ENCODE peak calls at places on chromosome 10, in six cellular contexts. W, X, B, V, N and J are unnamed samples.

GRCh38 chr10:113297226-113297625 is 255.6 kb upstream of the HABP2 start:
- DNase-seq in W (no peak), X (no peak), B (no peak), V (no peak), N (no peak), J (peak; percentile 64)

GRCh38 chr10:62818426-62819011 is 2.4 kb upstream of the EGR2 start:
- DNase-seq in W (peak; percentile 59), X (no peak), B (no peak), V (no peak), N (peak; percentile 6), J (peak; percentile 78)

GRCh38 chr10:100986623-100986951 is 710 bp downstream of the MRPL43 start:
- DNase-seq in W (no peak), X (no peak), B (no peak), V (no peak), N (no peak), J (no peak)

GRCh38 chr10:132503581-132504421 is 33.8 kb upstream of the INPP5A start:
- DNase-seq in W (no peak), X (no peak), B (no peak), V (no peak), N (no peak), J (no peak)

GRCh38 chr10:108049668-108050067 is 885.2 kb upstream of the SORCS1 start:
- DNase-seq in W (no peak), X (no peak), B (no peak), V (no peak), N (no peak), J (no peak)

GRCh38 chr10:82340166-82340565 is 465.2 kb downstream of the NRG3 start:
- DNase-seq in W (no peak), X (no peak), B (no peak), V (no peak), N (no peak), J (no peak)

GRCh38 chr10:77850620-77851231 is 75.8 kb downstream of the DLG5 start:
- DNase-seq in W (no peak), X (no peak), B (no peak), V (no peak), N (no peak), J (no peak)

GRCh38 chr10:75202321-75203096 is 8.1 kb upstream of the VDAC2 start:
- DNase-seq in W (peak; percentile 32), X (no peak), B (peak; percentile 81), V (no peak), N (no peak), J (peak; percentile 86)

GRCh38 chr10:17074548-17074860 is 55.1 kb downstream of the CUBN start:
- DNase-seq in W (no peak), X (no peak), B (no peak), V (no peak), N (no peak), J (peak; percentile 69)

GRCh38 chr10:102713483-102713813 is 749 bp downstream of the ARL3 start:
- DNase-seq in W (no peak), X (no peak), B (no peak), V (no peak), N (no peak), J (no peak)

GRCh38 chr10:27041196-27041595 is 59.1 kb downstream of the ANKRD26 start:
- DNase-seq in W (no peak), X (no peak), B (no peak), V (no peak), N (peak; percentile 73), J (no peak)

GRCh38 chr10:15540729-15541128 is 169.6 kb upstream of the FAM171A1 start:
- DNase-seq in W (no peak), X (no peak), B (no peak), V (no peak), N (no peak), J (no peak)

GRCh38 chr10:119319161-119319919 is 112.0 kb downstream of the GRK5 start:
- DNase-seq in W (peak; percentile 16), X (no peak), B (no peak), V (no peak), N (no peak), J (peak; percentile 87)

GRCh38 chr10:11533328-11533781 is 78.1 kb downstream of the USP6NL start:
- DNase-seq in W (peak; percentile 24), X (no peak), B (peak; percentile 51), V (peak; percentile 11), N (no peak), J (no peak)

GRCh38 chr10:32130788-32131187 is 74.6 kb upstream of the KIF5B start:
- DNase-seq in W (no peak), X (no peak), B (no peak), V (no peak), N (peak; percentile 33), J (no peak)

GRCh38 chr10:34743804-34744203 is 71.3 kb downstream of the PARD3 start:
- DNase-seq in W (no peak), X (peak; percentile 30), B (peak; percentile 37), V (no peak), N (no peak), J (no peak)

GRCh38 chr10:132942101-132942739 is at the start of gene CFAP46:
- DNase-seq in W (peak; percentile 83), X (no peak), B (peak; percentile 58), V (no peak), N (peak; percentile 39), J (no peak)

GRCh38 chr10:70478191-70479160 is at the start of gene PALD1:
- DNase-seq in W (peak; percentile 72), X (no peak), B (peak; percentile 33), V (peak; percentile 77), N (peak; percentile 46), J (peak; percentile 70)

GRCh38 chr10:63976538-63976937 is 455.3 kb downstream of the REEP3 start:
- DNase-seq in W (peak; percentile 66), X (no peak), B (peak; percentile 6), V (peak; percentile 40), N (peak; percentile 39), J (peak; percentile 74)

GRCh38 chr10:120634629-120635028 is 177.6 kb downstream of the PLPP4 start:
- DNase-seq in W (no peak), X (no peak), B (no peak), V (no peak), N (no peak), J (no peak)

GRCh38 chr10:62992145-62992721 is 140.9 kb upstream of the NRBF2 start:
- DNase-seq in W (no peak), X (no peak), B (peak; percentile 92), V (no peak), N (no peak), J (peak; percentile 100)

GRCh38 chr10:113221756-113222168 is 271.7 kb downstream of the TCF7L2 start:
- DNase-seq in W (peak; percentile 41), X (no peak), B (no peak), V (peak; percentile 14), N (no peak), J (peak; percentile 22)

GRCh38 chr10:124735491-124736286 is 8.5 kb downstream of the FAM53B start:
- DNase-seq in W (no peak), X (no peak), B (no peak), V (no peak), N (no peak), J (no peak)

GRCh38 chr10:127649642-127650041 is 87.3 kb upstream of the FOXI2 start:
- DNase-seq in W (no peak), X (no peak), B (no peak), V (peak; percentile 10), N (peak; percentile 4), J (peak; percentile 13)

GRCh38 chr10:71735709-71736569 is 16.4 kb upstream of the C10orf105 start:
- DNase-seq in W (no peak), X (no peak), B (no peak), V (peak; percentile 72), N (no peak), J (no peak)

GRCh38 chr10:22135591-22135990 is 82.2 kb downstream of the EBLN1 start:
- DNase-seq in W (no peak), X (no peak), B (no peak), V (no peak), N (no peak), J (no peak)

GRCh38 chr10:22133640-22134624 is 83.9 kb downstream of the EBLN1 start:
- DNase-seq in W (peak; percentile 16), X (no peak), B (peak; percentile 60), V (no peak), N (no peak), J (no peak)

GRCh38 chr10:22137542-22137941 is 80.3 kb downstream of the EBLN1 start:
- DNase-seq in W (no peak), X (no peak), B (no peak), V (no peak), N (no peak), J (no peak)
- H3K4me3 ChIP-seq in W (no peak overlapping the region), X (no peak overlapping the region), B (no peak overlapping the region), V (no peak overlapping the region), N (no peak overlapping the region), J (no peak overlapping the region)

DNA sequence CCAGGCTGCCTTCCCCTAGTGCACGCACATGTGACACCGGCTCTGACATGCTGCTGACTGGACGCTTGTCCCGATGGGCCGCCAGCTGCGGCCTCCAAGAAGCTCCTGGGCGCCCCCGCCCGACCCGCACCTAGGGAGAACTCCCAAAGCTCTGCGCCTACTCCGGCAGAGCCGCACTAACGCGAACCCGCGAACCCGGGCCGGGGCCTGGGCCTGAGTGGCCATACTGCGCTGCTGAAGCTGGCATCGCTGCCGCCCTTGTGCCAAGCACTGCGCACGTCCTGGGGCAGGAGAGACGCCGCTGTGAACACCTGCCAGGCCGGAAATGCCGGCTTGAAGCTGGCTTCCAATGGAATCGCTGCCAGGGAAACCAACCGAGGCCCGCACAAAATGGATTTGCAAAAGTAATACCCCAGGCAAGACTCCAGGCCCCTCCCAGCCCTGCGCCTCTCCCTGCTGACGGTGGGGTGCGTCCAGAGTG is 85.1 kb downstream of the WASHC2A start:
- DNase-seq in W (peak; percentile 17), X (no peak), B (no peak), V (no peak), N (no peak), J (no peak)
- H2AFZ ChIP-seq in W (no peak overlapping the region), X (no peak overlapping the region), B (no peak overlapping the region), V (no peak overlapping the region), N (no peak overlapping the region), J (no peak overlapping the region)

GRCh38 chr10:60425392-60426110 is 35.9 kb upstream of the ANK3 start:
- DNase-seq in W (no peak), X (no peak), B (peak; percentile 60), V (no peak), N (peak; percentile 95), J (peak; percentile 95)
- H3K4me1 ChIP-seq in W (no peaks in the 10 kb centered on the region), X (peaks cover 53% of the 10 kb centered on the region), B (peaks cover 19% of the 10 kb centered on the region), V (no peaks in the 10 kb centered on the region), N (peaks cover 62% of the 10 kb centered on the region), J (peaks cover 84% of the 10 kb centered on the region)

GRCh38 chr10:98364432-98365102 is 50.4 kb downstream of the PYROXD2 start:
- DNase-seq in W (no peak), X (no peak), B (no peak), V (no peak), N (no peak), J (no peak)

GRCh38 chr10:98363188-98363587 is 51.8 kb downstream of the PYROXD2 start:
- DNase-seq in W (no peak), X (no peak), B (no peak), V (no peak), N (no peak), J (peak; percentile 75)

GRCh38 chr10:98365698-98366530 is 49.1 kb downstream of the PYROXD2 start:
- DNase-seq in W (no peak), X (no peak), B (no peak), V (no peak), N (no peak), J (no peak)

GRCh38 chr10:98361131-98361633 is 53.8 kb downstream of the PYROXD2 start:
- DNase-seq in W (peak; percentile 87), X (peak; percentile 64), B (peak; percentile 98), V (no peak), N (peak; percentile 57), J (no peak)

DNA sequence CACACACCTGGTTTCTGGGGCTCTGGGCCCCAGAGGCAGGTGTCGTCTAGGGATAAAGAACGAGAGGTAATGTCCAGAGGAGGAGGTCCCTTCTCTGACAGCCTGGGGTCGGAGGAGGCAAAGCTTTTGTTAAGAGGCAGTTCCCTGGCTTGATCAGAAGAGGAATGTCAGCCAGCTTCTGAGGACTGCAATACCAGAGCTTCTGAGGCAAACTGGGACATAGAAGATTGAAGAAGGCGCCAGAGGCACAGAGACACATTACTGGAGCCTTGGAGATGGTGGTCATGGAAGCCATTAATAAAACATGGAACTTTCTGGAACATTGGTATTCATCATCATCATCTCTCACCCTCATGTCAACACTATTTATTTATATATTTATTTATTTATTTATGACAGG is 53.3 kb downstream of the PYROXD2 start:
- DNase-seq in W (no peak), X (no peak), B (no peak), V (no peak), N (no peak), J (no peak)
- H3K4me3 ChIP-seq in W (no peak overlapping the region), X (no peak overlapping the region), B (no peak overlapping the region), V (no peak overlapping the region), N (no peak overlapping the region), J (no peak overlapping the region)